ENCODE peak calls at places on chromosomes 1 and 21, in four cellular contexts. Q, W, O and N are unnamed samples.

GRCh38 chr1:156896490-156897033 is 3.0 kb downstream of the PEAR1 start:
- DNase-seq in O (peak), Q (peak), W (peak), N (no peak)

GRCh38 chr1:2645143-2645542 is 12.3 kb upstream of the MMEL1 start:
- DNase-seq in W (no peak), O (no peak), Q (no peak), N (no peak)

GRCh38 chr1:82775402-82776000 is 974.8 kb downstream of the ADGRL2 start:
- DNase-seq in W (peak), Q (peak), O (peak), N (no peak)

GRCh38 chr1:83883979-83884378 is 115.0 kb downstream of the TTLL7 start:
- DNase-seq in O (no peak), Q (no peak), W (no peak), N (no peak)

GRCh38 chr21:42513985-42514882 is 582 bp downstream of the SLC37A1 start:
- DNase-seq in W (no peak), Q (peak), O (peak), N (no peak)

GRCh38 chr1:227351443-227351842 is 33.2 kb upstream of the CDC42BPA start:
- DNase-seq in W (no peak), Q (no peak), O (peak), N (no peak)

GRCh38 chr1:46749921-46750404 is 31.0 kb upstream of the EFCAB14 start:
- DNase-seq in W (no peak), O (no peak), Q (no peak), N (no peak)

GRCh38 chr1:244778356-244778755 is 57.1 kb upstream of the COX20 start:
- DNase-seq in W (no peak), O (no peak), Q (peak), N (no peak)

GRCh38 chr1:14598498-14599172 is at the start of gene KAZN:
- DNase-seq in W (no peak), O (peak), Q (no peak), N (no peak)

GRCh38 chr1:82086739-82087138 is 286.0 kb downstream of the ADGRL2 start:
- DNase-seq in W (no peak), O (no peak), Q (no peak), N (no peak)

GRCh38 chr1:42957880-42958487 is 684 bp downstream of the SLC2A1 start:
- DNase-seq in O (peak), Q (peak), W (no peak), N (no peak)

GRCh38 chr1:157955860-157956259 is 37.6 kb upstream of the KIRREL1 start:
- DNase-seq in W (no peak), Q (no peak), O (no peak), N (no peak)

GRCh38 chr21:27219068-27219467 is 252.2 kb upstream of the ADAMTS5 start:
- DNase-seq in Q (no peak), O (no peak), W (no peak), N (no peak)

GRCh38 chr1:231826566-231826965 is 200.0 kb downstream of the DISC1 start:
- DNase-seq in O (no peak), Q (no peak), W (no peak), N (no peak)

GRCh38 chr1:112798293-112798692 is 83.2 kb upstream of the PPM1J start:
- DNase-seq in Q (no peak), O (no peak), W (no peak), N (no peak)

GRCh38 chr21:16865612-16866011 is 647.2 kb upstream of the CXADR start:
- DNase-seq in W (no peak), O (no peak), Q (no peak), N (no peak)

GRCh38 chr21:16873581-16873980 is 639.3 kb upstream of the CXADR start:
- DNase-seq in W (no peak), Q (no peak), O (no peak), N (no peak)

GRCh38 chr21:16870116-16870515 is 642.7 kb upstream of the CXADR start:
- DNase-seq in Q (no peak), O (no peak), W (no peak), N (no peak)
- TF ChIP-seq RFX5 in Q (no peak), O (no peak), W (no peak), N (no peak)

GRCh38 chr1:172657586-172657985 is 1.3 kb upstream of the FASLG start:
- DNase-seq in O (no peak), W (no peak), Q (no peak), N (no peak)

GRCh38 chr1:172654535-172654934 is 4.4 kb upstream of the FASLG start:
- DNase-seq in O (no peak), Q (peak), W (no peak), N (no peak)

GRCh38 chr1:172656576-172656975 is 2.3 kb upstream of the FASLG start:
- DNase-seq in Q (no peak), O (no peak), W (no peak), N (no peak)

GRCh38 chr1:172650474-172651193 is 8.3 kb upstream of the FASLG start:
- DNase-seq in O (no peak), W (no peak), Q (no peak), N (no peak)

DNA sequence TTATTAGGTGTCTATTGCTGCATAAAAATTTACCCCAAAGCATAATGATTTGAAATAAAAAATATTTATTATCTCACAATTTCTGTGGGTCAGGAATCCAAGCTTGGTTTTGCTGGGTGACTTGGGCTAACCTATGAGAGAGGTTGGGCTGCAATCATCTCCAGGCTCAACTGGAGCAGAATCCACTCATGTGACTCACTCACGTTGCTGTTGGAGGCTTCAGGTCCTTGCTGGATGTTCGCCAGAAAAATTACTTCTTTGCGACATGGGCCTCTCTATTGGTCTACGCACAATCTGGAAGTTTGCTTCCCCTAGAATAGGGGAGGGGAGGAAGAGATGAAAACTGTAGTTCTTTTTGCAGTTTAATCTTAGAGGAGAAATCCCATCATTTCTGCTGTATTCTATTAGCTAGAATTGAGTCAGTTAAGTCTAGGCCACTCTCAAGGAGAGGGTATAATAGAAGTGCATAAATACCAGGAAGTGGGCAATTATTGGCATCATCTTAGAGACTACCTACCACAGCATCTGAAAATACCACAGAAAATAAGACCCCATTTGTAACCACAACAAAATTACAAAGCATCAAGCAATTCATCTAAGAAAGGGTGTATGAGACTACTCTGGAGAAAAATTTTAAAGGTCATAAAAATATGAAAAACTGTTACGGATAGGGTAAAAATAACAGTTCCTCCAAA is 5.7 kb upstream of the FASLG start:
- DNase-seq in W (no peak), Q (no peak), O (no peak), N (no peak)
- TF ChIP-seq PBX3 in W (no peak), Q (no peak), O (no peak), N (no peak)

DNA sequence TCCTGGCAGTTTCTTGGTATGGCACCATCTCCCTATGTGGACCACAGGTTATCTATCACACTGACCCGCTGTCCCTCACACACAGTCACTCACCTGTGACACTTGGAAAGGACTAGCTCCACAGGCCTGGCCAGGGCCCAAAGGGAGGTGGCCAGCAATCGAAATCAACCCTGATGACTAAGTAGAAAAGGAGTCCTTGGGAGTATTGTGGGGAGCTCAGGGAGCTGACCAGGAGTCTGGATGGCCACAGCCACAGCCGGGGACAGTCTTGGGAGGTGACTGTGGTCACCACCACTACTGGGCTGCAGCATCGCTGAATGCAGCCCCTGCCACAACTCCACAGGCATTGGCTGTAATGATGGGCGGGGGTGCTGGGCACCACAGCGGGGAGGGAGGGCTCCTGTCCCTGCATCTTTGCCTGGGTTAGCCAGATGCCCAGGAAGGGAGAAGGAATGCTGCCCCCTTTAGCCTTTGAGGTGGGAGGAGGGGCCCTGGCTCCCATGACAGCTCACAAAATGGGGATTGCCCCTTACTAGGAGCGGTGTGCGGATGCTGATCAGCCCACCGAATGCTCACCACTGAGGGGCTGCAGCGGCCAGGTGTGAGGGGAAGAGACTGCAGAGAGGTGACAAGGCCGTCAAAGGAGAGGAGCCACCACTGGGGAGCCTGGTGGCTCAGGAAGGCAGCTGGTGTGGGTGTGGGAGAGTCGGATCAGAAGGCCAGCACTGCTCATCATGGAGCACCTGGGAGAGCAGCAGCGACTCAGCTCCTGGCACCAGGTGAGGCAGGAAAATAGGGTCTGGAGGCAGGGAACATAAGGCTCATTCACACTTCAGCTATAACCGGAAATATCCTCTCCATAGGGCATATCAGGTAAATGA is 61.3 kb downstream of the H3-3A start:
- DNase-seq in O (peak), W (no peak), Q (no peak), N (no peak)
- TF ChIP-seq RFX5 in O (no peak), W (no peak), Q (no peak), N (no peak)

GRCh38 chr1:103561612-103562395 is 9.6 kb upstream of the AMY2B start:
- DNase-seq in W (no peak), O (no peak), Q (no peak), N (peak)
- TF ChIP-seq PBX3 in W (no peak), O (no peak), Q (no peak), N (no peak)

GRCh38 chr1:64095832-64096231 is 107.6 kb upstream of the UBE2U start:
- DNase-seq in O (no peak), W (no peak), Q (no peak), N (no peak)

GRCh38 chr1:64092851-64093371 is 110.5 kb upstream of the UBE2U start:
- DNase-seq in O (no peak), W (no peak), Q (no peak), N (no peak)

GRCh38 chr1:64087768-64088167 is 115.7 kb upstream of the UBE2U start:
- DNase-seq in W (no peak), Q (no peak), O (no peak), N (no peak)

GRCh38 chr1:64093941-64094340 is 109.5 kb upstream of the UBE2U start:
- DNase-seq in O (no peak), W (no peak), Q (no peak), N (no peak)

GRCh38 chr1:64090436-64090835 is 113.0 kb upstream of the UBE2U start:
- DNase-seq in O (no peak), W (no peak), Q (no peak), N (no peak)
- TF ChIP-seq RFX5 in O (no peak), W (no peak), Q (no peak), N (no peak)

GRCh38 chr1:100050139-100050538 is 80.3 kb downstream of the SLC35A3 start:
- DNase-seq in Q (no peak), O (no peak), W (no peak), N (no peak)
- TF ChIP-seq PBX3 in Q (no peak), O (no peak), W (no peak), N (no peak)